ENCODE peak calls at places on chromosomes 12 and 14, in ten cellular contexts. Q is amniotic epithelial cell; U is activated naive CD4-positive, alpha-beta T cell treated with anti-CD3 and anti-CD28 coated beads, Interleukin-2, amount 50 U/mL, for 16 hours; P is putamen; M is AG08395; N is NCI-H1417; X is chondrocyte; S is stimulated activated effector memory CD8-positive, alpha-beta T cell treated with anti-CD3 and anti-CD28 coated beads, Interleukin-12 subunit alpha, Interleukin-12 subunit beta, amount 100 ng/mL, for 72 hours; B is Peyer's patch; O is renal cortical epithelial cell. T is an unnamed sample.

GRCh38 chr12:128571906-128572305 is 251.9 kb downstream of the SLC15A4 start:
- DNase-seq in Q (no peak), U (no peak), P (no peak), M (no peak), N (no peak), X (no peak), S (no peak), B (no peak), O (no peak), T (no peak)

GRCh38 chr12:99914206-99914605 is 70.5 kb downstream of the ANKS1B start:
- DNase-seq in Q (no peak), U (no peak), P (no peak), M (no peak), N (no peak), X (no peak), S (no peak), B (no peak), O (peak), T (no peak)

GRCh38 chr12:24280085-24280842 is 330.8 kb upstream of the SOX5 start:
- DNase-seq in Q (peak), U (no peak), P (no peak), M (no peak), N (no peak), X (no peak), S (no peak), B (no peak), O (no peak), T (no peak)

GRCh38 chr12:817941-818600 is 65.7 kb downstream of the WNK1 start:
- DNase-seq in Q (peak), U (no peak), P (no peak), M (no peak), N (no peak), X (no peak), S (no peak), B (no peak), O (peak), T (no peak)

GRCh38 chr12:59858508-59858907 is 262.7 kb downstream of the SLC16A7 start:
- DNase-seq in Q (no peak), U (no peak), P (no peak), M (no peak), N (no peak), X (no peak), S (no peak), B (no peak), O (no peak), T (no peak)

GRCh38 chr12:44874981-44875416 is 1.1 kb downstream of the NELL2 start:
- DNase-seq in Q (no peak), U (peak), P (no peak), M (no peak), N (peak), X (no peak), S (peak), B (no peak), O (no peak), T (no peak)

GRCh38 chr14:50233335-50234250 is 2.2 kb upstream of the SOS2 start:
- DNase-seq in Q (no peak), U (no peak), P (no peak), M (no peak), N (no peak), X (no peak), S (peak), B (no peak), O (no peak), T (no peak)

GRCh38 chr14:68616255-68616902 is 176.5 kb downstream of the ZFP36L1 start:
- DNase-seq in Q (peak), U (no peak), P (no peak), M (no peak), N (peak), X (no peak), S (no peak), B (no peak), O (peak), T (no peak)

GRCh38 chr14:99026471-99026870 is 245.5 kb downstream of the BCL11B start:
- DNase-seq in Q (no peak), U (no peak), P (no peak), M (no peak), N (no peak), X (no peak), S (no peak), B (no peak), O (no peak), T (no peak)

GRCh38 chr12:124633269-124633953 is 66.0 kb upstream of the NCOR2 start:
- DNase-seq in Q (peak), U (no peak), P (no peak), M (no peak), N (no peak), X (no peak), S (no peak), B (no peak), O (peak), T (no peak)

GRCh38 chr12:105986779-105987686 is 151.7 kb downstream of the NUAK1 start:
- DNase-seq in Q (peak), U (no peak), P (no peak), M (peak), N (no peak), X (no peak), S (no peak), B (no peak), O (peak), T (no peak)

GRCh38 chr14:85358136-85358785 is 171.7 kb upstream of the FLRT2 start:
- DNase-seq in Q (no peak), U (no peak), P (no peak), M (no peak), N (no peak), X (no peak), S (no peak), B (no peak), O (no peak), T (no peak)

T was measured in NK-92 treated with Interleukin-12 subunit alpha and Interleukin-12 subunit beta, amount 100 ng/mL, for 24 hours.